ENCODE peak calls at places on chromosomes 6 and 20, in eight cellular contexts. M is ELR; W is GM19239; H is KG1; U is nucleus accumbens; T is stimulated activated CD8-positive, alpha-beta memory T cell treated with anti-CD3 and anti-CD28 coated beads, Interleukin-2, amount 100 ng/mL, for 48 hours; J is central memory CD4-positive, alpha-beta T cell; X is GM12878. A is an unnamed sample.
A peak's percentile ranks its signal among the peaks of the same experiment; 100 is the strongest.

GRCh38 chr20:38473353-38473795 is 731 bp downstream of the RALGAPB start:
- DNase-seq in M (peak; percentile 62), W (no peak), H (no peak), U (no peak), T (no peak), J (no peak), X (no peak), A (no peak)

GRCh38 chr6:145815875-145816274 is 1.3 kb upstream of the FBXO30 start:
- DNase-seq in M (peak; percentile 58), W (no peak), H (no peak), U (no peak), T (no peak), J (no peak), X (no peak), A (no peak)

GRCh38 chr6:215335-216034 is 76.8 kb upstream of the DUSP22 start:
- DNase-seq in M (peak; percentile 62), W (no peak), H (no peak), U (no peak), T (no peak), J (peak; percentile 7), X (peak; percentile 41), A (no peak)

GRCh38 chr6:16398587-16398986 is 160.2 kb downstream of the GMPR start:
- DNase-seq in M (no peak), W (no peak), H (no peak), U (no peak), T (no peak), J (no peak), X (no peak), A (peak; percentile 21)

GRCh38 chr20:10603971-10604864 is 69.6 kb downstream of the JAG1 start:
- DNase-seq in M (peak; percentile 90), W (no peak), H (no peak), U (peak; percentile 11), T (no peak), J (no peak), X (no peak), A (peak; percentile 70)

GRCh38 chr6:35085359-35086281 is 55.5 kb downstream of the TCP11 start:
- DNase-seq in M (no peak), W (no peak), H (no peak), U (no peak), T (no peak), J (no peak), X (no peak), A (no peak)

GRCh38 chr6:106692823-106693216 is 63.4 kb downstream of the QRSL1 start:
- DNase-seq in M (no peak), W (no peak), H (no peak), U (no peak), T (no peak), J (no peak), X (no peak), A (no peak)

GRCh38 chr20:50194831-50195523 is 4.3 kb downstream of the CEBPB start:
- DNase-seq in M (peak; percentile 26), W (no peak), H (no peak), U (no peak), T (no peak), J (no peak), X (no peak), A (no peak)

GRCh38 chr20:21162631-21163030 is 36.7 kb downstream of the KIZ start:
- DNase-seq in M (no peak), W (no peak), H (no peak), U (no peak), T (no peak), J (no peak), X (no peak), A (no peak)

GRCh38 chr20:50584687-50585086 is 74.5 kb downstream of the PTPN1 start:
- DNase-seq in M (no peak), W (no peak), H (no peak), U (no peak), T (no peak), J (no peak), X (no peak), A (no peak)

GRCh38 chr6:165871571-165871970 is 208.5 kb upstream of the PDE10A start:
- DNase-seq in M (no peak), W (no peak), H (no peak), U (no peak), T (no peak), J (no peak), X (no peak), A (no peak)

GRCh38 chr20:301886-302848 is 4.8 kb downstream of the ZCCHC3 start:
- DNase-seq in M (no peak), W (no peak), H (no peak), U (no peak), T (no peak), J (no peak), X (no peak), A (no peak)

GRCh38 chr6:29702519-29703103 is 20.6 kb upstream of the HLA-F start:
- DNase-seq in M (peak; percentile 38), W (no peak), H (no peak), U (no peak), T (peak; percentile 70), J (no peak), X (no peak), A (no peak)

GRCh38 chr20:2283706-2284423 is 11.9 kb upstream of the TGM3 start:
- DNase-seq in M (peak; percentile 57), W (no peak), H (no peak), U (no peak), T (no peak), J (no peak), X (no peak), A (no peak)

GRCh38 chr6:111870751-111871064 is 2.5 kb downstream of the FYN start:
- DNase-seq in M (no peak), W (no peak), H (no peak), U (no peak), T (no peak), J (no peak), X (no peak), A (no peak)

GRCh38 chr20:49482621-49483017 is at the start of gene KCNB1:
- DNase-seq in M (peak; percentile 50), W (peak; percentile 44), H (no peak), U (no peak), T (peak; percentile 8), J (peak; percentile 12), X (no peak), A (no peak)

GRCh38 chr6:53179961-53180651 is 31.5 kb upstream of the GCM1 start:
- DNase-seq in M (no peak), W (no peak), H (no peak), U (no peak), T (no peak), J (peak; percentile 19), X (no peak), A (no peak)

GRCh38 chr6:16658661-16659060 is 102.6 kb downstream of the ATXN1 start:
- DNase-seq in M (no peak), W (no peak), H (no peak), U (no peak), T (no peak), J (no peak), X (no peak), A (no peak)

GRCh38 chr6:51005779-51006178 is 187.1 kb downstream of the TFAP2B start:
- DNase-seq in M (no peak), W (no peak), H (no peak), U (no peak), T (no peak), J (no peak), X (no peak), A (no peak)

GRCh38 chr20:50169329-50169823 is 15.9 kb upstream of the PEDS1 start:
- DNase-seq in M (peak; percentile 86), W (no peak), H (peak; percentile 83), U (peak; percentile 65), T (peak; percentile 49), J (peak; percentile 65), X (no peak), A (peak; percentile 50)

GRCh38 chr6:170083236-170084051 is 207.4 kb downstream of the DLL1 start:
- DNase-seq in M (no peak), W (no peak), H (no peak), U (no peak), T (no peak), J (no peak), X (no peak), A (no peak)

GRCh38 chr20:4814696-4815252 is 93.1 kb downstream of the PRND start:
- DNase-seq in M (no peak), W (no peak), H (peak; percentile 65), U (no peak), T (peak; percentile 56), J (peak; percentile 85), X (peak; percentile 83), A (no peak)

GRCh38 chr20:44961868-44962267 is 1.7 kb upstream of the TOMM34 start:
- DNase-seq in M (peak; percentile 96), W (no peak), H (no peak), U (no peak), T (no peak), J (no peak), X (no peak), A (no peak)

GRCh38 chr6:29647927-29648642 is 8.8 kb upstream of the MOG start:
- DNase-seq in M (peak; percentile 64), W (no peak), H (no peak), U (no peak), T (no peak), J (no peak), X (no peak), A (no peak)

GRCh38 chr6:170371091-170371490 is 64.5 kb downstream of the FAM120B start:
- DNase-seq in M (no peak), W (no peak), H (no peak), U (no peak), T (no peak), J (no peak), X (no peak), A (no peak)

GRCh38 chr20:24102290-24102689 is 113.7 kb upstream of the GGTLC1 start:
- DNase-seq in M (peak; percentile 11), W (no peak), H (peak; percentile 6), U (no peak), T (no peak), J (no peak), X (no peak), A (no peak)

GRCh38 chr6:85129881-85130280 is 320.0 kb upstream of the NT5E start:
- DNase-seq in M (peak; percentile 15), W (no peak), H (no peak), U (no peak), T (no peak), J (no peak), X (no peak), A (no peak)

GRCh38 chr6:74044417-74045096 is 348.6 kb downstream of the CD109 start:
- DNase-seq in M (peak; percentile 60), W (no peak), H (no peak), U (no peak), T (no peak), J (no peak), X (no peak), A (no peak)

GRCh38 chr6:89786970-89787369 is 32.6 kb downstream of the MDN1 start:
- DNase-seq in M (no peak), W (no peak), H (no peak), U (no peak), T (no peak), J (no peak), X (no peak), A (no peak)

GRCh38 chr20:46964299-46965123 is 69.9 kb downstream of the EYA2 start:
- DNase-seq in M (no peak), W (no peak), H (no peak), U (no peak), T (no peak), J (no peak), X (no peak), A (no peak)

A was measured in AG04450.